ENCODE peak calls at places on chromosomes 2 and 18, in six cellular contexts. One of them, this sample, is unnamed.

GRCh38 chr2:15840173-15840572 is 100.2 kb upstream of the MYCN start:
- DNase-seq in AG09319: no peak
- DNase-seq in mammary epithelial cell: peak
- DNase-seq in fibroblast of pulmonary artery: no peak
- DNase-seq in activated CD8-positive, alpha-beta T cell treated with anti-CD3 and anti-CD28 coated beads for 36 hours: no peak
- DNase-seq in endodermal cell: no peak
- DNase-seq in this sample: no peak

GRCh38 chr2:181371782-181372292 is 85.3 kb upstream of the ITGA4 start:
- DNase-seq in endodermal cell: no peak
- DNase-seq in AG09319: no peak
- DNase-seq in fibroblast of pulmonary artery: peak
- DNase-seq in activated CD8-positive, alpha-beta T cell treated with anti-CD3 and anti-CD28 coated beads for 36 hours: no peak
- DNase-seq in mammary epithelial cell: no peak
- DNase-seq in this sample: peak

GRCh38 chr2:232854082-232854481 is 16.0 kb upstream of the SNORC start:
- DNase-seq in AG09319: peak
- DNase-seq in endodermal cell: no peak
- DNase-seq in activated CD8-positive, alpha-beta T cell treated with anti-CD3 and anti-CD28 coated beads for 36 hours: no peak
- DNase-seq in fibroblast of pulmonary artery: peak
- DNase-seq in mammary epithelial cell: peak
- DNase-seq in this sample: peak

GRCh38 chr2:200089040-200089755 is 133.8 kb downstream of the MAIP1 start:
- DNase-seq in fibroblast of pulmonary artery: peak
- DNase-seq in mammary epithelial cell: no peak
- DNase-seq in AG09319: no peak
- DNase-seq in activated CD8-positive, alpha-beta T cell treated with anti-CD3 and anti-CD28 coated beads for 36 hours: no peak
- DNase-seq in endodermal cell: no peak
- DNase-seq in this sample: no peak

GRCh38 chr2:20516646-20517341 is 69.9 kb downstream of the RHOB start:
- DNase-seq in endodermal cell: no peak
- DNase-seq in mammary epithelial cell: peak
- DNase-seq in fibroblast of pulmonary artery: peak
- DNase-seq in AG09319: no peak
- DNase-seq in activated CD8-positive, alpha-beta T cell treated with anti-CD3 and anti-CD28 coated beads for 36 hours: no peak
- DNase-seq in this sample: peak

GRCh38 chr2:60453301-60453700 is 100.2 kb downstream of the BCL11A start:
- DNase-seq in activated CD8-positive, alpha-beta T cell treated with anti-CD3 and anti-CD28 coated beads for 36 hours: no peak
- DNase-seq in AG09319: no peak
- DNase-seq in mammary epithelial cell: no peak
- DNase-seq in endodermal cell: peak
- DNase-seq in fibroblast of pulmonary artery: no peak
- DNase-seq in this sample: no peak

GRCh38 chr18:34039194-34039593 is 185.5 kb downstream of the NOL4 start:
- DNase-seq in AG09319: no peak
- DNase-seq in activated CD8-positive, alpha-beta T cell treated with anti-CD3 and anti-CD28 coated beads for 36 hours: no peak
- DNase-seq in fibroblast of pulmonary artery: no peak
- DNase-seq in mammary epithelial cell: no peak
- DNase-seq in endodermal cell: no peak
- DNase-seq in this sample: peak

GRCh38 chr18:78736015-78736690 is 243.5 kb upstream of the SALL3 start:
- DNase-seq in fibroblast of pulmonary artery: no peak
- DNase-seq in mammary epithelial cell: no peak
- DNase-seq in activated CD8-positive, alpha-beta T cell treated with anti-CD3 and anti-CD28 coated beads for 36 hours: no peak
- DNase-seq in endodermal cell: no peak
- DNase-seq in AG09319: no peak
- DNase-seq in this sample: no peak

GRCh38 chr18:57621252-57621607 is 406 bp downstream of the NARS1 start:
- DNase-seq in endodermal cell: no peak
- DNase-seq in mammary epithelial cell: no peak
- DNase-seq in fibroblast of pulmonary artery: peak
- DNase-seq in AG09319: no peak
- DNase-seq in activated CD8-positive, alpha-beta T cell treated with anti-CD3 and anti-CD28 coated beads for 36 hours: no peak
- DNase-seq in this sample: no peak

GRCh38 chr18:79524181-79525078 is 128.7 kb downstream of the NFATC1 start:
- DNase-seq in AG09319: no peak
- DNase-seq in mammary epithelial cell: no peak
- DNase-seq in fibroblast of pulmonary artery: no peak
- DNase-seq in activated CD8-positive, alpha-beta T cell treated with anti-CD3 and anti-CD28 coated beads for 36 hours: peak
- DNase-seq in endodermal cell: peak
- DNase-seq in this sample: no peak

GRCh38 chr2:127083819-127084503 is 23.0 kb downstream of the BIN1 start:
- DNase-seq in fibroblast of pulmonary artery: peak
- DNase-seq in mammary epithelial cell: peak
- DNase-seq in activated CD8-positive, alpha-beta T cell treated with anti-CD3 and anti-CD28 coated beads for 36 hours: no peak
- DNase-seq in AG09319: peak
- DNase-seq in endodermal cell: no peak
- DNase-seq in this sample: peak

GRCh38 chr18:54919412-54919811 is 39.8 kb downstream of the CCDC68 start:
- DNase-seq in fibroblast of pulmonary artery: no peak
- DNase-seq in mammary epithelial cell: no peak
- DNase-seq in activated CD8-positive, alpha-beta T cell treated with anti-CD3 and anti-CD28 coated beads for 36 hours: no peak
- DNase-seq in AG09319: no peak
- DNase-seq in endodermal cell: no peak
- DNase-seq in this sample: no peak

GRCh38 chr18:27007880-27008279 is 142.4 kb upstream of the AQP4 start:
- DNase-seq in AG09319: no peak
- DNase-seq in fibroblast of pulmonary artery: no peak
- DNase-seq in mammary epithelial cell: peak
- DNase-seq in endodermal cell: no peak
- DNase-seq in activated CD8-positive, alpha-beta T cell treated with anti-CD3 and anti-CD28 coated beads for 36 hours: no peak
- DNase-seq in this sample: no peak

GRCh38 chr18:68298340-68298739 is 416.6 kb downstream of the TMX3 start:
- DNase-seq in AG09319: no peak
- DNase-seq in fibroblast of pulmonary artery: no peak
- DNase-seq in activated CD8-positive, alpha-beta T cell treated with anti-CD3 and anti-CD28 coated beads for 36 hours: no peak
- DNase-seq in endodermal cell: no peak
- DNase-seq in mammary epithelial cell: no peak
- DNase-seq in this sample: no peak

GRCh38 chr2:64906853-64907536 is 82.2 kb upstream of the SLC1A4 start:
- DNase-seq in endodermal cell: no peak
- DNase-seq in mammary epithelial cell: no peak
- DNase-seq in AG09319: no peak
- DNase-seq in activated CD8-positive, alpha-beta T cell treated with anti-CD3 and anti-CD28 coated beads for 36 hours: no peak
- DNase-seq in fibroblast of pulmonary artery: no peak
- DNase-seq in this sample: no peak

GRCh38 chr18:79576686-79577351 is 102.8 kb upstream of the CTDP1 start:
- DNase-seq in mammary epithelial cell: no peak
- DNase-seq in AG09319: no peak
- DNase-seq in activated CD8-positive, alpha-beta T cell treated with anti-CD3 and anti-CD28 coated beads for 36 hours: no peak
- DNase-seq in fibroblast of pulmonary artery: peak
- DNase-seq in endodermal cell: peak
- DNase-seq in this sample: no peak

GRCh38 chr18:71075147-71075546 is 786.3 kb downstream of the SOCS6 start:
- DNase-seq in mammary epithelial cell: no peak
- DNase-seq in endodermal cell: no peak
- DNase-seq in activated CD8-positive, alpha-beta T cell treated with anti-CD3 and anti-CD28 coated beads for 36 hours: no peak
- DNase-seq in AG09319: no peak
- DNase-seq in fibroblast of pulmonary artery: no peak
- DNase-seq in this sample: no peak

GRCh38 chr18:24114924-24115549 is 23.8 kb upstream of the CABYR start:
- DNase-seq in endodermal cell: no peak
- DNase-seq in AG09319: no peak
- DNase-seq in activated CD8-positive, alpha-beta T cell treated with anti-CD3 and anti-CD28 coated beads for 36 hours: peak
- DNase-seq in mammary epithelial cell: no peak
- DNase-seq in fibroblast of pulmonary artery: no peak
- DNase-seq in this sample: no peak

GRCh38 chr2:16071039-16071864 is 130.9 kb downstream of the MYCN start:
- DNase-seq in activated CD8-positive, alpha-beta T cell treated with anti-CD3 and anti-CD28 coated beads for 36 hours: no peak
- DNase-seq in endodermal cell: no peak
- DNase-seq in AG09319: no peak
- DNase-seq in fibroblast of pulmonary artery: no peak
- DNase-seq in mammary epithelial cell: no peak
- DNase-seq in this sample: no peak

GRCh38 chr2:40004336-40004735 is 225.3 kb upstream of the THUMPD2 start:
- DNase-seq in fibroblast of pulmonary artery: peak
- DNase-seq in endodermal cell: no peak
- DNase-seq in activated CD8-positive, alpha-beta T cell treated with anti-CD3 and anti-CD28 coated beads for 36 hours: no peak
- DNase-seq in mammary epithelial cell: no peak
- DNase-seq in AG09319: no peak
- DNase-seq in this sample: no peak

GRCh38 chr2:182784058-182784706 is 68.1 kb downstream of the DNAJC10 start:
- DNase-seq in endodermal cell: no peak
- DNase-seq in fibroblast of pulmonary artery: no peak
- DNase-seq in mammary epithelial cell: no peak
- DNase-seq in activated CD8-positive, alpha-beta T cell treated with anti-CD3 and anti-CD28 coated beads for 36 hours: no peak
- DNase-seq in AG09319: no peak
- DNase-seq in this sample: no peak

GRCh38 chr2:60479226-60480088 is 74.0 kb downstream of the BCL11A start:
- DNase-seq in AG09319: no peak
- DNase-seq in activated CD8-positive, alpha-beta T cell treated with anti-CD3 and anti-CD28 coated beads for 36 hours: no peak
- DNase-seq in endodermal cell: peak
- DNase-seq in fibroblast of pulmonary artery: no peak
- DNase-seq in mammary epithelial cell: peak
- DNase-seq in this sample: no peak

GRCh38 chr2:128832946-128833560 is 514.4 kb upstream of the HS6ST1 start:
- DNase-seq in fibroblast of pulmonary artery: no peak
- DNase-seq in endodermal cell: no peak
- DNase-seq in activated CD8-positive, alpha-beta T cell treated with anti-CD3 and anti-CD28 coated beads for 36 hours: no peak
- DNase-seq in mammary epithelial cell: no peak
- DNase-seq in AG09319: no peak
- DNase-seq in this sample: no peak

GRCh38 chr2:44623622-44624351 is 262.0 kb downstream of the CAMKMT start:
- DNase-seq in activated CD8-positive, alpha-beta T cell treated with anti-CD3 and anti-CD28 coated beads for 36 hours: no peak
- DNase-seq in mammary epithelial cell: no peak
- DNase-seq in fibroblast of pulmonary artery: no peak
- DNase-seq in endodermal cell: no peak
- DNase-seq in AG09319: no peak
- DNase-seq in this sample: no peak
- TF ChIP-seq CTCF in activated CD8-positive, alpha-beta T cell treated with anti-CD3 and anti-CD28 coated beads for 36 hours: no peak
- TF ChIP-seq CTCF in mammary epithelial cell: no peak
- TF ChIP-seq CTCF in fibroblast of pulmonary artery: peak
- TF ChIP-seq CTCF in endodermal cell: peak
- TF ChIP-seq CTCF in AG09319: no peak
- TF ChIP-seq CTCF in this sample: peak

GRCh38 chr2:241112046-241112445 is 10.0 kb upstream of the MTERF4 start:
- DNase-seq in activated CD8-positive, alpha-beta T cell treated with anti-CD3 and anti-CD28 coated beads for 36 hours: peak
- DNase-seq in endodermal cell: no peak
- DNase-seq in mammary epithelial cell: no peak
- DNase-seq in AG09319: no peak
- DNase-seq in fibroblast of pulmonary artery: no peak
- DNase-seq in this sample: no peak

GRCh38 chr2:241110089-241110606 is 8.1 kb upstream of the MTERF4 start:
- DNase-seq in mammary epithelial cell: no peak
- DNase-seq in activated CD8-positive, alpha-beta T cell treated with anti-CD3 and anti-CD28 coated beads for 36 hours: no peak
- DNase-seq in fibroblast of pulmonary artery: no peak
- DNase-seq in AG09319: no peak
- DNase-seq in endodermal cell: no peak
- DNase-seq in this sample: no peak

GRCh38 chr2:241112592-241112991 is 10.5 kb upstream of the MTERF4 start:
- DNase-seq in endodermal cell: no peak
- DNase-seq in AG09319: no peak
- DNase-seq in mammary epithelial cell: no peak
- DNase-seq in fibroblast of pulmonary artery: no peak
- DNase-seq in activated CD8-positive, alpha-beta T cell treated with anti-CD3 and anti-CD28 coated beads for 36 hours: peak
- DNase-seq in this sample: no peak

GRCh38 chr2:241110607-241111442 is 8.7 kb upstream of the MTERF4 start:
- DNase-seq in fibroblast of pulmonary artery: no peak
- DNase-seq in endodermal cell: no peak
- DNase-seq in mammary epithelial cell: no peak
- DNase-seq in activated CD8-positive, alpha-beta T cell treated with anti-CD3 and anti-CD28 coated beads for 36 hours: peak
- DNase-seq in AG09319: no peak
- DNase-seq in this sample: no peak

DNA sequence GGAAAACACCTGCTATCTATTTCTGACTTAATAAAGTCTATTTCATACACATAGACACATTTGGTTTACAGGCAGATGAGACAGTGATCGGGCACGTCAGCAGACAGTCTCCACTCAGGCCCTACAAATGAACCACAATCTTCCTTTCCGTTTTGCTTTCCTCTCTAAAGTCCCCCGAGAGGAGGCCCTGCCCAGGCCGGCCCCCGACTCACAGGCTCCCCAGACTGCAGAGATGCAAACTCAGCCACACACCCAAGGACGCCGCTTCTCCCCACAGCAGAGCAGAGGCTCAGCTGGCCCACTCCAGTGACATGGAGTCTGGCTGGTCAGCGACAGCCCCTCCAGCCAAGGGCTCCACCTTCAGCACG is 9.3 kb upstream of the MTERF4 start:
- DNase-seq in mammary epithelial cell: no peak
- DNase-seq in activated CD8-positive, alpha-beta T cell treated with anti-CD3 and anti-CD28 coated beads for 36 hours: peak
- DNase-seq in fibroblast of pulmonary artery: no peak
- DNase-seq in endodermal cell: no peak
- DNase-seq in AG09319: no peak
- DNase-seq in this sample: no peak
- TF ChIP-seq CTCF in mammary epithelial cell: no peak
- TF ChIP-seq CTCF in activated CD8-positive, alpha-beta T cell treated with anti-CD3 and anti-CD28 coated beads for 36 hours: no peak
- TF ChIP-seq CTCF in fibroblast of pulmonary artery: no peak
- TF ChIP-seq CTCF in endodermal cell: no peak
- TF ChIP-seq CTCF in AG09319: no peak
- TF ChIP-seq CTCF in this sample: no peak

DNA sequence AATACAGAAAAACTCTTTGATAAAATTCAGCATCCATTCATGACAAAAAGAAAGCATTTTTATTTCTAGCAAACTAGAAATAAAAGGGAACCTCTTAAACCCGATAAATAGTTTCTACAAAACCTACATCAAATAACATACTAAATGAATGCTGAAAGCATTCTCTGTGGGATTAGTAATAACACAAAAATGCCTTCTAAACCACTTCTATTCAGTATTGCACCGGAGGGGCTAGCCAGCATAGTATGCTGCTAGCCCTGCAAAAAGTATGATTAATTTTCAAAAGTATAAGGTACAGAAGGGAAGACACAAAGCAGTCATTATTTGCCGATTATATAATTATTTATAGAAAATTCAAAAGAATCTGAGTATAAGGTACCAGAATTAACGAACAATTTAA is 145.2 kb downstream of the DTNB start:
- DNase-seq in AG09319: no peak
- DNase-seq in endodermal cell: no peak
- DNase-seq in mammary epithelial cell: peak
- DNase-seq in fibroblast of pulmonary artery: peak
- DNase-seq in activated CD8-positive, alpha-beta T cell treated with anti-CD3 and anti-CD28 coated beads for 36 hours: no peak
- DNase-seq in this sample: peak
- TF ChIP-seq CTCF in AG09319: no peak
- TF ChIP-seq CTCF in endodermal cell: no peak
- TF ChIP-seq CTCF in mammary epithelial cell: no peak
- TF ChIP-seq CTCF in fibroblast of pulmonary artery: no peak
- TF ChIP-seq CTCF in activated CD8-positive, alpha-beta T cell treated with anti-CD3 and anti-CD28 coated beads for 36 hours: no peak
- TF ChIP-seq CTCF in this sample: no peak

GRCh38 chr18:73136134-73136533 is 268.3 kb upstream of the NETO1 start:
- DNase-seq in endodermal cell: no peak
- DNase-seq in AG09319: no peak
- DNase-seq in fibroblast of pulmonary artery: no peak
- DNase-seq in mammary epithelial cell: peak
- DNase-seq in activated CD8-positive, alpha-beta T cell treated with anti-CD3 and anti-CD28 coated beads for 36 hours: no peak
- DNase-seq in this sample: no peak
- TF ChIP-seq CTCF in endodermal cell: peak
- TF ChIP-seq CTCF in AG09319: peak
- TF ChIP-seq CTCF in fibroblast of pulmonary artery: no peak
- TF ChIP-seq CTCF in mammary epithelial cell: peak
- TF ChIP-seq CTCF in activated CD8-positive, alpha-beta T cell treated with anti-CD3 and anti-CD28 coated beads for 36 hours: no peak
- TF ChIP-seq CTCF in this sample: peak

This sample was measured in astrocyte of the cerebellum.